ENCODE peak calls at places on chromosome 9, in ten cellular contexts. B is tibial artery, R is coronary artery, L is upper lobe of right lung, S is GM12865, O is dorsolateral prefrontal cortex, C is bronchial epithelial cell, E is foreskin fibroblast, T is endothelial cell, D is fibroblast of the aortic adventitia. M is an unnamed sample.
A peak's percentile ranks its signal among the peaks of the same experiment; 100 is the strongest.

GRCh38 chr9:82601272-82601835 is 461.6 kb downstream of the RASEF start:
- DNase-seq in B (no peak), R (no peak), L (no peak), S (no peak), O (no peak), C (no peak), E (peak; percentile 74), T (no peak), D (peak; percentile 96), M (no peak)

GRCh38 chr9:125854553-125855275 is 107.5 kb downstream of the PBX3 start:
- DNase-seq in B (no peak), R (no peak), L (no peak), S (no peak), O (no peak), C (peak; percentile 15), E (peak; percentile 15), T (no peak), D (peak; percentile 51), M (no peak)

GRCh38 chr9:126225611-126226609 is 100.7 kb upstream of the MVB12B start:
- DNase-seq in B (no peak), R (no peak), L (no peak), S (no peak), O (no peak), C (no peak), E (no peak), T (no peak), D (no peak), M (no peak)

GRCh38 chr9:19922476-19923118 is 133.8 kb upstream of the SLC24A2 start:
- DNase-seq in B (no peak), R (no peak), L (no peak), S (no peak), O (no peak), C (peak; percentile 51), E (peak; percentile 77), T (peak; percentile 58), D (peak; percentile 66), M (no peak)

GRCh38 chr9:86407022-86407421 is 52.8 kb upstream of the TUT7 start:
- DNase-seq in B (no peak), R (no peak), L (no peak), S (peak; percentile 12), O (no peak), C (peak; percentile 89), E (peak; percentile 87), T (no peak), D (peak; percentile 51), M (no peak)

GRCh38 chr9:91785403-91785917 is 164.6 kb downstream of the ROR2 start:
- DNase-seq in B (no peak), R (no peak), L (no peak), S (no peak), O (no peak), C (no peak), E (no peak), T (no peak), D (peak; percentile 12), M (no peak)

GRCh38 chr9:26605367-26605766 is 287.2 kb downstream of the CAAP1 start:
- DNase-seq in B (no peak), R (no peak), L (peak; percentile 61), S (no peak), O (no peak), C (no peak), E (no peak), T (no peak), D (no peak), M (no peak)

GRCh38 chr9:130835441-130836298 is 616 bp downstream of the ABL1 start:
- DNase-seq in B (no peak), R (no peak), L (peak; percentile 73), S (peak; percentile 49), O (no peak), C (no peak), E (peak; percentile 53), T (peak; percentile 32), D (peak; percentile 68), M (no peak)

GRCh38 chr9:29212590-29213373 is 1639.5 kb upstream of the C9orf72 start:
- DNase-seq in B (no peak), R (no peak), L (peak; percentile 53), S (no peak), O (no peak), C (no peak), E (no peak), T (peak; percentile 58), D (no peak), M (no peak)

GRCh38 chr9:29213374-29214161 is 1640.3 kb upstream of the C9orf72 start:
- DNase-seq in B (no peak), R (no peak), L (peak; percentile 59), S (no peak), O (no peak), C (no peak), E (no peak), T (peak; percentile 42), D (no peak), M (no peak)

GRCh38 chr9:29209748-29210276 is 1636.5 kb upstream of the C9orf72 start:
- DNase-seq in B (no peak), R (no peak), L (no peak), S (no peak), O (no peak), C (no peak), E (no peak), T (no peak), D (no peak), M (no peak)

GRCh38 chr9:29211003-29211584 is 1637.8 kb upstream of the C9orf72 start:
- DNase-seq in B (no peak), R (no peak), L (no peak), S (no peak), O (no peak), C (no peak), E (no peak), T (no peak), D (no peak), M (no peak)

GRCh38 chr9:29211681-29212589 is 1638.7 kb upstream of the C9orf72 start:
- DNase-seq in B (no peak), R (no peak), L (peak; percentile 74), S (peak; percentile 39), O (peak; percentile 28), C (no peak), E (peak; percentile 25), T (peak; percentile 86), D (peak; percentile 7), M (no peak)
- TF ChIP-seq CTCF in B (peak; percentile 44), R (no peak), L (peak; percentile 55), S (peak; percentile 73), O (peak; percentile 46), C (peak; percentile 81), E (peak; percentile 25), T (peak; percentile 98), D (peak; percentile 80), M (peak; percentile 72)

GRCh38 chr9:33816327-33817252 is at the start of gene UBE2R2:
- DNase-seq in B (peak; percentile 86), R (peak; percentile 95), L (peak; percentile 96), S (peak; percentile 97), O (peak; percentile 88), C (peak; percentile 71), E (peak; percentile 98), T (peak; percentile 89), D (peak; percentile 86), M (peak; percentile 99)

GRCh38 chr9:33818832-33819500 is 2.0 kb downstream of the UBE2R2 start:
- DNase-seq in B (no peak), R (no peak), L (no peak), S (no peak), O (no peak), C (peak; percentile 65), E (peak; percentile 68), T (no peak), D (peak; percentile 63), M (no peak)

GRCh38 chr9:33818167-33818831 is 1.3 kb downstream of the UBE2R2 start:
- DNase-seq in B (peak; percentile 28), R (peak; percentile 77), L (no peak), S (peak; percentile 51), O (no peak), C (peak; percentile 22), E (peak; percentile 60), T (no peak), D (no peak), M (peak; percentile 68)

GRCh38 chr9:33815781-33816180 is 1.2 kb upstream of the UBE2R2 start:
- DNase-seq in B (no peak), R (no peak), L (no peak), S (no peak), O (no peak), C (no peak), E (no peak), T (no peak), D (no peak), M (no peak)

GRCh38 chr9:33817327-33818166 is 587 bp downstream of the UBE2R2 start:
- DNase-seq in B (peak; percentile 38), R (peak; percentile 83), L (peak; percentile 83), S (peak; percentile 81), O (no peak), C (peak; percentile 38), E (peak; percentile 79), T (peak; percentile 73), D (peak; percentile 68), M (peak; percentile 76)
- TF ChIP-seq CTCF in B (no peak), R (no peak), L (peak; percentile 21), S (no peak), O (no peak), C (peak; percentile 20), E (peak; percentile 7), T (no peak), D (peak; percentile 43), M (peak; percentile 38)

GRCh38 chr9:101528015-101528414 is 5.6 kb upstream of the RNF20 start:
- DNase-seq in B (no peak), R (no peak), L (no peak), S (no peak), O (no peak), C (no peak), E (no peak), T (no peak), D (no peak), M (no peak)

GRCh38 chr9:101530076-101530711 is 3.5 kb upstream of the RNF20 start:
- DNase-seq in B (peak; percentile 61), R (no peak), L (no peak), S (peak; percentile 85), O (peak; percentile 47), C (peak; percentile 72), E (peak; percentile 91), T (peak; percentile 79), D (peak; percentile 82), M (peak; percentile 71)

GRCh38 chr9:101536351-101536750 is 2.7 kb downstream of the RNF20 start:
- DNase-seq in B (no peak), R (no peak), L (no peak), S (no peak), O (no peak), C (peak; percentile 81), E (peak; percentile 63), T (no peak), D (peak; percentile 29), M (no peak)

GRCh38 chr9:101536938-101537337 is 3.3 kb downstream of the RNF20 start:
- DNase-seq in B (no peak), R (no peak), L (no peak), S (peak; percentile 9), O (no peak), C (peak; percentile 47), E (peak; percentile 49), T (peak; percentile 43), D (peak; percentile 43), M (no peak)

DNA sequence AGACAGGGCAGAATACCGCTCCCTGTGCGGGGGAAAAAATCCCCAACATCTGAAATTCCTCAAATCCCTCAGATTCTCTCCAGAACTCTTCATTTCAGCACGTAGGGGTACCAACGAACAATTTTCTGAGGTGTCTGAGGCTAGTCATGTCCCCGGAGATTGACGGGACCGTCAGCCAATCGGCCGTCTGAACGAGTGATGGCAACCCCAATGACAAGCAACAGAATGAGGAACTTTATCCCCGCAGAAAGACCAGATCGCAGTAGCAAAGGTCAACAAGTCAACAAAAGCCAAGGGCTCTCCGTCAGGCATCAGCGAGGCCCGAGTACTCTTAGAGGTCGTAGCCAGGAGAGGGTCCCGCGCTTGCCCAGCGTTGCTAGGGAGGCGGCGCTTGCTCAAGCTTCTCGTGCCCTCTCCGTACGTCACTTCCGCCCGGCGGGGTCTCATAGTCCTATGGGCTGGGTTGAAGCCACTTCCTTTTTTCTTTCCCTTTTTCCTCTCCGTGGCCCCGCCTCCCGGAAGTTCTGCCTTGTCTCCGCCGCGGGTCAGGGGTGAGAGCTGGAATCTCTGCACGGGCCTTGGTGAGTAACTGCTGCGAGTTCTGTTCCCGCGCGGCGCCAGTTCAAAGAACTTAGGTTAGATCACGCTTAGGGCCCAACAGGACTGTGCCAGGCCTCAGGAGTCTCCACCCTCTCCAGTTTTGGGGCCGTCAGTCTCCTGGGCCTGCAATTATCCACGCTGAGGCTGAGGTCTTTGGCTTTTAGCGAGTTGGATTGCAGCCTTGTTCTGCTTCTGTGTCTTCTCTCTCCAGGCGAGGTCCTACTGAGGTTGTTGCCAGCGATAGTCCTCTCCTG is at the start of gene RNF20:
- DNase-seq in B (peak; percentile 100), R (peak; percentile 100), L (peak; percentile 100), S (peak; percentile 98), O (peak; percentile 100), C (peak; percentile 94), E (peak; percentile 100), T (peak; percentile 95), D (peak; percentile 99), M (peak; percentile 100)
- TF ChIP-seq CTCF in B (no peak), R (no peak), L (no peak), S (no peak), O (no peak), C (no peak), E (no peak), T (no peak), D (no peak), M (no peak)

DNA sequence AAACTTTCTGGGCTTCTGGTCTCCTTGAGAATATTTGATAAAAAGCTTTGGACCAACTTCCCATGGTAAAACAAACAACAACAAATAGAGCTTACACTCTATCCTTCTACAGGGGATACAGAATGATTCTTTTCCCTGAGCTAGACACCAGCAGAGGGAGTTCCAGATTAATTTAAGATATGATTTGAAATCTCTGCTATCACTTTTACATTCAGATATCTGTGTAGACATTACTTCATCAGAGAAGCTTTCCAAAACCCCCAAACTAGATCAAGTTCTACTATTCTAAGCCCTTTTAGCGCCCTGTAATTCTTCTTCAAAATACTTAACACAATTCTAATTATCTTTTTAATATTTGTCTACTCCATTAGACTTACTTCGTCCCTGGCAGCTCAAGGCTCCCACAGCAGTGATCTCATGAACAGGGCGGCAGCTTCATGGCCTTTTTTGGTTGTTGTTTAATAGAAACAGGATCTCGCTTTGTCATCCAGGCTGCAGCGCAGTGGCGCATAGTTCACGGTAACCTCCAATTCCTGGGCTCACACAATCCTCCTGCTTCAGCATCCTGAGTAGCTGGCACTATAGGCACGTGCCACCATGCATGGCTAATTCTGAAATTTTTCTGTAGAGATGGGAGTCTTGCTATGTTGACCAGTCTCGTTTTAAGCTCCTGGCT is 938 bp upstream of the GALNT12 start:
- DNase-seq in B (no peak), R (no peak), L (no peak), S (no peak), O (no peak), C (no peak), E (peak; percentile 55), T (no peak), D (peak; percentile 56), M (no peak)
- TF ChIP-seq CTCF in B (no peak), R (no peak), L (peak; percentile 27), S (no peak), O (peak; percentile 17), C (peak; percentile 23), E (peak; percentile 23), T (no peak), D (peak; percentile 48), M (no peak)

M was measured in CD14-positive monocyte.